ENCODE peak calls at places on chromosomes 2 and 18, in five cellular contexts. One of them, this sample, is unnamed.

GRCh38 chr2:144890828-144891227 is 370.9 kb upstream of the ZEB2 start:
- DNase-seq in AG10803: peak
- DNase-seq in GM12864: no peak
- DNase-seq in substantia nigra: no peak
- DNase-seq in T-helper 2 cell: no peak
- DNase-seq in this sample: no peak

GRCh38 chr2:223835701-223836532 is 1.5 kb downstream of the AP1S3 start:
- DNase-seq in substantia nigra: no peak
- DNase-seq in GM12864: peak
- DNase-seq in AG10803: no peak
- DNase-seq in T-helper 2 cell: no peak
- DNase-seq in this sample: no peak

GRCh38 chr2:188345439-188345838 is 53.8 kb downstream of the GULP1 start:
- DNase-seq in GM12864: no peak
- DNase-seq in AG10803: peak
- DNase-seq in T-helper 2 cell: no peak
- DNase-seq in substantia nigra: no peak
- DNase-seq in this sample: no peak

GRCh38 chr2:170324640-170325046 is 146.7 kb downstream of the MYO3B start:
- DNase-seq in substantia nigra: no peak
- DNase-seq in AG10803: peak
- DNase-seq in T-helper 2 cell: no peak
- DNase-seq in GM12864: peak
- DNase-seq in this sample: no peak

GRCh38 chr2:105497094-105497493 is 98.2 kb upstream of the FHL2 start:
- DNase-seq in GM12864: no peak
- DNase-seq in AG10803: peak
- DNase-seq in substantia nigra: no peak
- DNase-seq in T-helper 2 cell: no peak
- DNase-seq in this sample: no peak

GRCh38 chr2:5322414-5322813 is 369.8 kb upstream of the SOX11 start:
- DNase-seq in GM12864: no peak
- DNase-seq in T-helper 2 cell: no peak
- DNase-seq in substantia nigra: no peak
- DNase-seq in AG10803: no peak
- DNase-seq in this sample: no peak

GRCh38 chr2:18479901-18480369 is 80.5 kb downstream of the RDH14 start:
- DNase-seq in substantia nigra: no peak
- DNase-seq in T-helper 2 cell: no peak
- DNase-seq in AG10803: peak
- DNase-seq in GM12864: no peak
- DNase-seq in this sample: no peak

GRCh38 chr18:59202258-59202820 is 17.6 kb upstream of the GRP start:
- DNase-seq in GM12864: no peak
- DNase-seq in T-helper 2 cell: no peak
- DNase-seq in AG10803: no peak
- DNase-seq in substantia nigra: no peak
- DNase-seq in this sample: no peak

GRCh38 chr2:20465716-20466391 is 19.0 kb downstream of the RHOB start:
- DNase-seq in substantia nigra: no peak
- DNase-seq in T-helper 2 cell: no peak
- DNase-seq in GM12864: no peak
- DNase-seq in AG10803: no peak
- DNase-seq in this sample: no peak

GRCh38 chr2:42909966-42910365 is 117.6 kb upstream of the HAAO start:
- DNase-seq in AG10803: no peak
- DNase-seq in substantia nigra: no peak
- DNase-seq in T-helper 2 cell: no peak
- DNase-seq in GM12864: no peak
- DNase-seq in this sample: no peak

GRCh38 chr2:198173242-198173641 is 368.8 kb downstream of the PLCL1 start:
- DNase-seq in GM12864: no peak
- DNase-seq in substantia nigra: no peak
- DNase-seq in T-helper 2 cell: no peak
- DNase-seq in AG10803: peak
- DNase-seq in this sample: no peak

GRCh38 chr18:8951491-8951890 is 151.0 kb upstream of the NDUFV2 start:
- DNase-seq in AG10803: no peak
- DNase-seq in GM12864: peak
- DNase-seq in substantia nigra: no peak
- DNase-seq in T-helper 2 cell: no peak
- DNase-seq in this sample: no peak

GRCh38 chr18:75656035-75656434 is 228.5 kb upstream of the SMIM21 start:
- DNase-seq in AG10803: no peak
- DNase-seq in T-helper 2 cell: no peak
- DNase-seq in GM12864: no peak
- DNase-seq in substantia nigra: no peak
- DNase-seq in this sample: no peak

GRCh38 chr2:36371963-36372391 is 16.4 kb downstream of the CRIM1 start:
- DNase-seq in substantia nigra: no peak
- DNase-seq in GM12864: no peak
- DNase-seq in T-helper 2 cell: no peak
- DNase-seq in AG10803: peak
- DNase-seq in this sample: no peak

GRCh38 chr2:240595381-240596079 is 9.0 kb downstream of the CAPN10 start:
- DNase-seq in GM12864: no peak
- DNase-seq in AG10803: no peak
- DNase-seq in T-helper 2 cell: no peak
- DNase-seq in substantia nigra: no peak
- DNase-seq in this sample: no peak

GRCh38 chr2:142290931-142291330 is 160.1 kb upstream of the LRP1B start:
- DNase-seq in AG10803: no peak
- DNase-seq in GM12864: no peak
- DNase-seq in substantia nigra: no peak
- DNase-seq in T-helper 2 cell: no peak
- DNase-seq in this sample: no peak

GRCh38 chr2:9169310-9170107 is 37.1 kb upstream of the ASAP2 start:
- DNase-seq in substantia nigra: no peak
- DNase-seq in AG10803: no peak
- DNase-seq in GM12864: no peak
- DNase-seq in T-helper 2 cell: no peak
- DNase-seq in this sample: no peak

GRCh38 chr2:141015339-141016047 is 1115.3 kb downstream of the LRP1B start:
- DNase-seq in substantia nigra: no peak
- DNase-seq in AG10803: peak
- DNase-seq in GM12864: no peak
- DNase-seq in T-helper 2 cell: no peak
- DNase-seq in this sample: no peak

GRCh38 chr18:23237524-23238151 is 102.4 kb downstream of the CABLES1 start:
- DNase-seq in substantia nigra: peak
- DNase-seq in GM12864: peak
- DNase-seq in AG10803: peak
- DNase-seq in T-helper 2 cell: no peak
- DNase-seq in this sample: no peak

GRCh38 chr18:62710417-62710816 is 4.9 kb upstream of the PHLPP1 start:
- DNase-seq in GM12864: no peak
- DNase-seq in AG10803: peak
- DNase-seq in T-helper 2 cell: no peak
- DNase-seq in substantia nigra: no peak
- DNase-seq in this sample: no peak

GRCh38 chr2:102057502-102058292 is 65.9 kb downstream of the IL1R2 start:
- DNase-seq in T-helper 2 cell: no peak
- DNase-seq in AG10803: no peak
- DNase-seq in substantia nigra: no peak
- DNase-seq in GM12864: no peak
- DNase-seq in this sample: no peak

GRCh38 chr2:85851253-85851955 is 37.4 kb downstream of the ST3GAL5 start:
- DNase-seq in AG10803: peak
- DNase-seq in T-helper 2 cell: no peak
- DNase-seq in GM12864: no peak
- DNase-seq in substantia nigra: no peak
- DNase-seq in this sample: no peak

GRCh38 chr18:3380384-3380961 is 69.5 kb upstream of the TGIF1 start:
- DNase-seq in substantia nigra: no peak
- DNase-seq in T-helper 2 cell: no peak
- DNase-seq in GM12864: no peak
- DNase-seq in AG10803: no peak
- DNase-seq in this sample: no peak